ENCODE peak calls at places on chromosomes 16 and 17, in eight cellular contexts. One of them, this sample, is unnamed.
A peak's percentile ranks its signal among the peaks of the same experiment; 100 is the strongest.

GRCh38 chr17:49861150-49861884 is 13.4 kb upstream of the TAC4 start:
- DNase-seq in stomach: no peak
- DNase-seq in GM23338: peak; percentile 68
- DNase-seq in HCT116: no peak
- DNase-seq in HFF-Myc: no peak
- DNase-seq in AG10803: peak; percentile 31
- DNase-seq in right lobe of liver: no peak
- DNase-seq in endodermal cell: peak; percentile 89
- DNase-seq in this sample: no peak

GRCh38 chr17:51056813-51057510 is 63.7 kb downstream of the SPAG9 start:
- DNase-seq in stomach: no peak
- DNase-seq in GM23338: peak; percentile 80
- DNase-seq in HCT116: peak; percentile 32
- DNase-seq in HFF-Myc: peak; percentile 47
- DNase-seq in AG10803: peak; percentile 97
- DNase-seq in right lobe of liver: no peak
- DNase-seq in endodermal cell: peak; percentile 89
- DNase-seq in this sample: peak; percentile 91

GRCh38 chr17:60423865-60424264 is 1.6 kb downstream of the CHCT1 start:
- DNase-seq in stomach: no peak
- DNase-seq in GM23338: no peak
- DNase-seq in HCT116: no peak
- DNase-seq in HFF-Myc: no peak
- DNase-seq in AG10803: no peak
- DNase-seq in right lobe of liver: no peak
- DNase-seq in endodermal cell: peak; percentile 45
- DNase-seq in this sample: no peak

GRCh38 chr17:1329745-1330343 is 50.4 kb downstream of the TRARG1 start:
- DNase-seq in stomach: no peak
- DNase-seq in GM23338: no peak
- DNase-seq in HCT116: no peak
- DNase-seq in HFF-Myc: no peak
- DNase-seq in AG10803: no peak
- DNase-seq in right lobe of liver: no peak
- DNase-seq in endodermal cell: no peak
- DNase-seq in this sample: no peak

GRCh38 chr16:31438414-31438813 is 4.2 kb downstream of the ZNF843 start:
- DNase-seq in stomach: no peak
- DNase-seq in GM23338: no peak
- DNase-seq in HCT116: no peak
- DNase-seq in HFF-Myc: no peak
- DNase-seq in AG10803: no peak
- DNase-seq in right lobe of liver: no peak
- DNase-seq in endodermal cell: peak; percentile 63
- DNase-seq in this sample: no peak

GRCh38 chr16:54424043-54424451 is 137.5 kb upstream of the IRX3 start:
- DNase-seq in stomach: no peak
- DNase-seq in GM23338: no peak
- DNase-seq in HCT116: no peak
- DNase-seq in HFF-Myc: no peak
- DNase-seq in AG10803: no peak
- DNase-seq in right lobe of liver: no peak
- DNase-seq in endodermal cell: no peak
- DNase-seq in this sample: no peak

GRCh38 chr16:31421587-31421986 is 6.6 kb downstream of the COX6A2 start:
- DNase-seq in stomach: no peak
- DNase-seq in GM23338: no peak
- DNase-seq in HCT116: no peak
- DNase-seq in HFF-Myc: no peak
- DNase-seq in AG10803: no peak
- DNase-seq in right lobe of liver: no peak
- DNase-seq in endodermal cell: no peak
- DNase-seq in this sample: no peak

GRCh38 chr17:1511756-1512321 is 4.6 kb downstream of the INPP5K start:
- DNase-seq in stomach: peak; percentile 60
- DNase-seq in GM23338: no peak
- DNase-seq in HCT116: no peak
- DNase-seq in HFF-Myc: no peak
- DNase-seq in AG10803: peak; percentile 76
- DNase-seq in right lobe of liver: no peak
- DNase-seq in endodermal cell: peak; percentile 39
- DNase-seq in this sample: no peak

GRCh38 chr16:89292443-89293078 is 75.1 kb downstream of the ZNF778 start:
- DNase-seq in stomach: peak; percentile 71
- DNase-seq in GM23338: peak; percentile 61
- DNase-seq in HCT116: no peak
- DNase-seq in HFF-Myc: no peak
- DNase-seq in AG10803: no peak
- DNase-seq in right lobe of liver: no peak
- DNase-seq in endodermal cell: peak; percentile 75
- DNase-seq in this sample: no peak

GRCh38 chr16:80176114-80176513 is 364.7 kb upstream of the DYNLRB2 start:
- DNase-seq in stomach: no peak
- DNase-seq in GM23338: no peak
- DNase-seq in HCT116: no peak
- DNase-seq in HFF-Myc: no peak
- DNase-seq in AG10803: peak; percentile 51
- DNase-seq in right lobe of liver: no peak
- DNase-seq in endodermal cell: no peak
- DNase-seq in this sample: no peak

GRCh38 chr16:3774156-3774767 is 56.9 kb upstream of the TRAP1 start:
- DNase-seq in stomach: no peak
- DNase-seq in GM23338: no peak
- DNase-seq in HCT116: no peak
- DNase-seq in HFF-Myc: peak; percentile 11
- DNase-seq in AG10803: peak; percentile 82
- DNase-seq in right lobe of liver: no peak
- DNase-seq in endodermal cell: no peak
- DNase-seq in this sample: no peak

GRCh38 chr17:15464211-15464610 is 3.2 kb downstream of the CDRT4 start:
- DNase-seq in stomach: no peak
- DNase-seq in GM23338: no peak
- DNase-seq in HCT116: no peak
- DNase-seq in HFF-Myc: no peak
- DNase-seq in AG10803: peak; percentile 12
- DNase-seq in right lobe of liver: no peak
- DNase-seq in endodermal cell: no peak
- DNase-seq in this sample: no peak

GRCh38 chr17:16464641-16465312 is 27.2 kb downstream of the LRRC75A start:
- DNase-seq in stomach: no peak
- DNase-seq in GM23338: no peak
- DNase-seq in HCT116: no peak
- DNase-seq in HFF-Myc: no peak
- DNase-seq in AG10803: no peak
- DNase-seq in right lobe of liver: no peak
- DNase-seq in endodermal cell: no peak
- DNase-seq in this sample: no peak

GRCh38 chr17:77817953-77818352 is 140.6 kb upstream of the TNRC6C start:
- DNase-seq in stomach: no peak
- DNase-seq in GM23338: no peak
- DNase-seq in HCT116: no peak
- DNase-seq in HFF-Myc: no peak
- DNase-seq in AG10803: peak; percentile 31
- DNase-seq in right lobe of liver: no peak
- DNase-seq in endodermal cell: no peak
- DNase-seq in this sample: no peak

GRCh38 chr16:49203361-49203760 is 78.3 kb downstream of the CBLN1 start:
- DNase-seq in stomach: no peak
- DNase-seq in GM23338: no peak
- DNase-seq in HCT116: no peak
- DNase-seq in HFF-Myc: no peak
- DNase-seq in AG10803: no peak
- DNase-seq in right lobe of liver: no peak
- DNase-seq in endodermal cell: no peak
- DNase-seq in this sample: no peak

GRCh38 chr17:82012482-82013295 is 10.0 kb downstream of the CENPX start:
- DNase-seq in stomach: no peak
- DNase-seq in GM23338: no peak
- DNase-seq in HCT116: no peak
- DNase-seq in HFF-Myc: no peak
- DNase-seq in AG10803: no peak
- DNase-seq in right lobe of liver: no peak
- DNase-seq in endodermal cell: no peak
- DNase-seq in this sample: no peak

GRCh38 chr17:78130439-78131101 is at the start of gene TMC8:
- DNase-seq in stomach: peak; percentile 51
- DNase-seq in GM23338: no peak
- DNase-seq in HCT116: no peak
- DNase-seq in HFF-Myc: no peak
- DNase-seq in AG10803: no peak
- DNase-seq in right lobe of liver: peak; percentile 65
- DNase-seq in endodermal cell: peak; percentile 83
- DNase-seq in this sample: no peak

GRCh38 chr17:19448341-19449268 is 37.6 kb downstream of the RNF112 start:
- DNase-seq in stomach: no peak
- DNase-seq in GM23338: no peak
- DNase-seq in HCT116: no peak
- DNase-seq in HFF-Myc: peak; percentile 93
- DNase-seq in AG10803: peak; percentile 98
- DNase-seq in right lobe of liver: no peak
- DNase-seq in endodermal cell: peak; percentile 37
- DNase-seq in this sample: peak; percentile 93

GRCh38 chr16:10671729-10672128 is 23.0 kb downstream of the TEKT5 start:
- DNase-seq in stomach: no peak
- DNase-seq in GM23338: no peak
- DNase-seq in HCT116: no peak
- DNase-seq in HFF-Myc: no peak
- DNase-seq in AG10803: no peak
- DNase-seq in right lobe of liver: no peak
- DNase-seq in endodermal cell: no peak
- DNase-seq in this sample: no peak

GRCh38 chr16:10667239-10667638 is 27.5 kb downstream of the TEKT5 start:
- DNase-seq in stomach: no peak
- DNase-seq in GM23338: no peak
- DNase-seq in HCT116: no peak
- DNase-seq in HFF-Myc: no peak
- DNase-seq in AG10803: no peak
- DNase-seq in right lobe of liver: no peak
- DNase-seq in endodermal cell: no peak
- DNase-seq in this sample: no peak

GRCh38 chr16:10665166-10665565 is 29.6 kb downstream of the TEKT5 start:
- DNase-seq in stomach: no peak
- DNase-seq in GM23338: no peak
- DNase-seq in HCT116: no peak
- DNase-seq in HFF-Myc: no peak
- DNase-seq in AG10803: no peak
- DNase-seq in right lobe of liver: no peak
- DNase-seq in endodermal cell: no peak
- DNase-seq in this sample: no peak

GRCh38 chr16:10669791-10670190 is 24.9 kb downstream of the TEKT5 start:
- DNase-seq in stomach: no peak
- DNase-seq in GM23338: no peak
- DNase-seq in HCT116: no peak
- DNase-seq in HFF-Myc: no peak
- DNase-seq in AG10803: no peak
- DNase-seq in right lobe of liver: no peak
- DNase-seq in endodermal cell: no peak
- DNase-seq in this sample: no peak

GRCh38 chr16:10668322-10669045 is 26.2 kb downstream of the TEKT5 start:
- DNase-seq in stomach: peak; percentile 33
- DNase-seq in GM23338: peak; percentile 81
- DNase-seq in HCT116: no peak
- DNase-seq in HFF-Myc: no peak
- DNase-seq in AG10803: peak; percentile 11
- DNase-seq in right lobe of liver: no peak
- DNase-seq in endodermal cell: peak; percentile 85
- DNase-seq in this sample: no peak
- TF ChIP-seq CTCF in stomach: peak; percentile 34
- TF ChIP-seq CTCF in GM23338: peak; percentile 70
- TF ChIP-seq CTCF in HCT116: peak; percentile 81
- TF ChIP-seq CTCF in HFF-Myc: peak; percentile 69
- TF ChIP-seq CTCF in AG10803: peak; percentile 55
- TF ChIP-seq CTCF in right lobe of liver: peak; percentile 38
- TF ChIP-seq CTCF in endodermal cell: peak; percentile 82
- TF ChIP-seq CTCF in this sample: peak; percentile 75

DNA sequence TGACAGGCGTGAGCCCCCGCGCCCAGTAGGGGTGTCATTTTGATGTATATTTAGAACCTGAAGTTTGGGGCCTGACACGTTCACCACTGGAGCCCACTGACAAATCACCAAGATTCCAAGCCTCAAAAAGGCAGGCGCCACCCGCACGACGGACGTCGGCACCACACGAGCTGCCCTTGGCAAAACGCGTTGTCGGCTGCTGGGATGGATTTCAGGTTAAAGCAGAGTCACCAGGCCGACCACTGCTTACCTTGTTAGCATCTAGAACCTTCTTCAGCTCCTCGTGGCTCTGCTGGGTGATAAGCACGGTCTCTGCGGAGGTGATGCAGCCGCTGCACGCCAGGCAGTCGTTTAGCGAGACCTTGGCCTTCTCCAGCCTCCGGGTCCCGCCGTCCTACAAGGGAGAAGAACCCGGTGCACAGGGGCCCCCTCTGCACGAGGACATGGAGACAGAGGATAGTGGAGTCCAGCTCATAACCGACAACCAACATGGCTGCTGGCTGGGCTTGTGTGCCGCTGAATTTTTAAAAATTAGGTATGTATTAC is 3.8 kb downstream of the CIAO3 start:
- DNase-seq in stomach: no peak
- DNase-seq in GM23338: no peak
- DNase-seq in HCT116: no peak
- DNase-seq in HFF-Myc: no peak
- DNase-seq in AG10803: no peak
- DNase-seq in right lobe of liver: no peak
- DNase-seq in endodermal cell: no peak
- DNase-seq in this sample: no peak
- H3K4me3 ChIP-seq in stomach: no peak overlapping the region
- H3K4me3 ChIP-seq in GM23338: no peak overlapping the region
- H3K4me3 ChIP-seq in HCT116: no peak overlapping the region
- H3K4me3 ChIP-seq in HFF-Myc: no peak overlapping the region
- H3K4me3 ChIP-seq in AG10803: no peak overlapping the region
- H3K4me3 ChIP-seq in right lobe of liver: no peak overlapping the region
- H3K4me3 ChIP-seq in endodermal cell: no peak overlapping the region
- H3K4me3 ChIP-seq in this sample: no peak overlapping the region

DNA sequence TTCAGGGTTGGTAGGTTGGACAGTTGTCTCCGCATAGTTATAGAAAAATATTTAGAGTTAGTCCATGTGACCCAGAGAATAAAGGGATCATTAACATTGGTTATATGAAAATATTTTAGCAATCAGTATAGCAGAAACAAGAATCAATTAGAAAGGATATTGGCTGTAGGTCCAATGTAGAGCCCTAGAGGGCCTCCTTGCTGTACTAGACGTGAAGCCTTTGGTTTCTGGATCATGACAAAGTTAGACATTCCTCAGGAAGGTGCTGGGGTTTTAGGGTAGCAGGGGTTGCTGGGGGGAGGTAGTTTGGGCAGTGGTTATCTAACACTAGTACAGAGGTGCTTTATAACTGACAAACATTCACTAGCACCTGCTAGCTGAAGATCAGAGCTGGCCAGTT is 31.6 kb upstream of the ANKFN1 start:
- DNase-seq in stomach: no peak
- DNase-seq in GM23338: peak; percentile 51
- DNase-seq in HCT116: no peak
- DNase-seq in HFF-Myc: no peak
- DNase-seq in AG10803: no peak
- DNase-seq in right lobe of liver: no peak
- DNase-seq in endodermal cell: no peak
- DNase-seq in this sample: no peak
- TF ChIP-seq CTCF in stomach: no peak
- TF ChIP-seq CTCF in GM23338: peak; percentile 56
- TF ChIP-seq CTCF in HCT116: peak; percentile 19
- TF ChIP-seq CTCF in HFF-Myc: no peak
- TF ChIP-seq CTCF in AG10803: peak; percentile 54
- TF ChIP-seq CTCF in right lobe of liver: peak; percentile 9
- TF ChIP-seq CTCF in endodermal cell: peak; percentile 74
- TF ChIP-seq CTCF in this sample: no peak

GRCh38 chr16:706189-707061 is 824 bp upstream of the FBXL16 start:
- DNase-seq in stomach: no peak
- DNase-seq in GM23338: peak; percentile 76
- DNase-seq in HCT116: no peak
- DNase-seq in HFF-Myc: no peak
- DNase-seq in AG10803: no peak
- DNase-seq in right lobe of liver: no peak
- DNase-seq in endodermal cell: peak; percentile 70
- DNase-seq in this sample: no peak
- H3K4me3 ChIP-seq in stomach: no peak overlapping the region
- H3K4me3 ChIP-seq in GM23338: peak overlapping the region; percentile 67
- H3K4me3 ChIP-seq in HCT116: no peak overlapping the region
- H3K4me3 ChIP-seq in HFF-Myc: no peak overlapping the region
- H3K4me3 ChIP-seq in AG10803: no peak overlapping the region
- H3K4me3 ChIP-seq in right lobe of liver: no peak overlapping the region
- H3K4me3 ChIP-seq in endodermal cell: no peak overlapping the region
- H3K4me3 ChIP-seq in this sample: no peak overlapping the region

This sample was measured in AG04449.